ENCODE peak calls at places on chromosomes 16 and 17, in nine cellular contexts. B is psoas muscle, M is esophagus muscularis mucosa, D is cardiac fibroblast, P is fibroblast of lung, R is GM23338, V is adrenal gland, I is tibial artery, K is neural progenitor cell. A is an unnamed sample.

GRCh38 chr17:49843774-49844350 is 4.0 kb downstream of the TAC4 start:
- DNase-seq in B (no peak), M (no peak), D (peak; percentile 33), P (no peak), R (peak; percentile 71), V (no peak), I (no peak), K (peak; percentile 57), A (no peak)

GRCh38 chr16:78727536-78727935 is 628.1 kb downstream of the WWOX start:
- DNase-seq in B (no peak), M (no peak), D (no peak), P (no peak), R (peak; percentile 34), V (no peak), I (no peak), K (no peak), A (no peak)

GRCh38 chr16:67245674-67246080 is 1.6 kb downstream of the FHOD1 start:
- DNase-seq in B (no peak), M (no peak), D (no peak), P (no peak), R (no peak), V (no peak), I (no peak), K (no peak), A (no peak)

GRCh38 chr16:81711609-81712329 is 67.3 kb upstream of the PLCG2 start:
- DNase-seq in B (no peak), M (no peak), D (peak; percentile 94), P (peak; percentile 88), R (peak; percentile 58), V (peak; percentile 67), I (no peak), K (peak; percentile 57), A (no peak)

GRCh38 chr16:81668243-81669097 is 110.6 kb upstream of the PLCG2 start:
- DNase-seq in B (no peak), M (no peak), D (no peak), P (no peak), R (no peak), V (no peak), I (no peak), K (no peak), A (no peak)

GRCh38 chr17:80430446-80431245 is 15.7 kb downstream of the ENDOV start:
- DNase-seq in B (peak; percentile 50), M (no peak), D (no peak), P (no peak), R (no peak), V (no peak), I (no peak), K (no peak), A (no peak)

GRCh38 chr16:86664518-86665318 is 86.4 kb downstream of the FOXL1 start:
- DNase-seq in B (peak; percentile 64), M (no peak), D (peak; percentile 100), P (peak; percentile 96), R (no peak), V (no peak), I (no peak), K (no peak), A (no peak)

GRCh38 chr16:50198802-50199410 is 45.8 kb downstream of the TENT4B start:
- DNase-seq in B (no peak), M (no peak), D (no peak), P (no peak), R (no peak), V (no peak), I (no peak), K (no peak), A (no peak)

GRCh38 chr17:83171661-83172060 is 92.3 kb downstream of the METRNL start:
- DNase-seq in B (peak; percentile 59), M (peak; percentile 80), D (no peak), P (no peak), R (no peak), V (no peak), I (no peak), K (peak; percentile 19), A (no peak)

GRCh38 chr16:86389566-86390328 is 120.6 kb upstream of the FOXF1 start:
- DNase-seq in B (no peak), M (no peak), D (peak; percentile 42), P (peak; percentile 62), R (no peak), V (peak; percentile 40), I (no peak), K (no peak), A (no peak)

GRCh38 chr17:27635275-27635823 is 4.4 kb downstream of the LGALS9 start:
- DNase-seq in B (no peak), M (no peak), D (no peak), P (no peak), R (no peak), V (peak; percentile 47), I (peak; percentile 58), K (no peak), A (peak; percentile 64)

GRCh38 chr17:15966879-15967248 is 21.9 kb downstream of the ADORA2B start:
- DNase-seq in B (no peak), M (no peak), D (no peak), P (no peak), R (peak; percentile 80), V (no peak), I (no peak), K (peak; percentile 53), A (no peak)

GRCh38 chr17:51371732-51372151 is 111.4 kb downstream of the UTP18 start:
- DNase-seq in B (no peak), M (no peak), D (peak; percentile 71), P (peak; percentile 26), R (peak; percentile 87), V (peak; percentile 46), I (peak; percentile 28), K (peak; percentile 85), A (peak; percentile 54)

GRCh38 chr16:49875812-49876715 is 20.2 kb upstream of the ZNF423 start:
- DNase-seq in B (no peak), M (no peak), D (no peak), P (no peak), R (peak; percentile 57), V (no peak), I (no peak), K (peak; percentile 73), A (no peak)

GRCh38 chr17:60390881-60391418 is 983 bp downstream of the USP32 start:
- DNase-seq in B (peak; percentile 64), M (peak; percentile 92), D (peak; percentile 41), P (peak; percentile 39), R (no peak), V (peak; percentile 64), I (peak; percentile 28), K (peak; percentile 48), A (peak; percentile 44)

GRCh38 chr17:82881292-82881823 is 41.5 kb upstream of the ZNF750 start:
- DNase-seq in B (peak; percentile 19), M (no peak), D (no peak), P (no peak), R (no peak), V (no peak), I (no peak), K (no peak), A (no peak)

DNA sequence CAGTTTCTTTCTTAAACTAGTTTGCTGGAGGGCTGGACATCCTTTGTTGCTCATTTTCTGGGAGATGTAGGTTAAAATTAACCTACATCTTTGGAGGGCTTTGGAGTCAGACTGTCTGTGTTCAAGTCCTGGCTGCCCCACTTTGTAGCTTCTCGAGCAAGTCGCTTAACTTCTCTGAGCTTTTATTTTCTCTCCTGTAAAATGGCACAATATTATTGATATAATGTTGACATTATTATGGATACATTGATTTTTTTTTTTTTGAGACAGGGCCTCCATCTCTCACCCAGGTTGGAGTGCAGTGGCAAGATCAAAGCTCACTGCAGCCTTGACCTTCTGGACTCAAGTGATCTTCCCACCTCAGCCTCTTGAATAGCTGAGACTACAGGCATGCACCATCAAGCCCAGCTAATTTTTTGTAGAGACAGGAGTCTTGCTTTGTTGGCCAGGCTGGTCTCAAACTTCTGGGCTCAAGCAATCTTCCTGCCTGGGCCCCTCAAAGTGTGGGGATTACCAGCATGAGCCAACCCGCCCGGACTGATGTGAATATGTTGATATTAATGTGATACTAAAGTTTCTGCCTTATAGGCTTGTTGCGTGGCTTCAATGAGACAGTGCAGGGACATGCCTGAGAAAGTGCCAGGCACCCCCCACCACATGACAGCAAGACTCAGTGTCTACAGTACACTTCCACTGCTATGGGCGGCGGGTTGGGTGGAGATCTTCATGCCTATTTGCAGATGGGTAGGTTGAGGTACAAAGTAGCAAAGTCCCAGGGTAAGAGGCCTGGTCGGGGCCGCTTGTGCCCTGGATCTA is 31.6 kb upstream of the RMI2 start:
- DNase-seq in B (no peak), M (no peak), D (no peak), P (no peak), R (no peak), V (no peak), I (no peak), K (no peak), A (no peak)
- TF ChIP-seq CTCF in B (no peak), M (no peak), D (no peak), P (no peak), R (no peak), V (no peak), I (no peak), K (no peak), A (no peak)

GRCh38 chr16:19008245-19008644 is 24.5 kb downstream of the TMC7 start:
- DNase-seq in B (no peak), M (no peak), D (peak; percentile 70), P (peak; percentile 67), R (no peak), V (no peak), I (no peak), K (peak; percentile 25), A (no peak)
- TF ChIP-seq CTCF in B (no peak), M (no peak), D (no peak), P (no peak), R (no peak), V (no peak), I (no peak), K (no peak), A (no peak)

GRCh38 chr16:19991614-19992013 is 82.1 kb downstream of the GPR139 start:
- DNase-seq in B (no peak), M (no peak), D (no peak), P (no peak), R (peak; percentile 41), V (no peak), I (no peak), K (no peak), A (no peak)
- TF ChIP-seq CTCF in B (no peak), M (no peak), D (no peak), P (no peak), R (peak; percentile 47), V (no peak), I (no peak), K (no peak), A (no peak)

GRCh38 chr16:12625716-12626115 is 178.0 kb downstream of the CPPED1 start:
- DNase-seq in B (no peak), M (no peak), D (no peak), P (no peak), R (no peak), V (no peak), I (no peak), K (no peak), A (no peak)

GRCh38 chr16:12627394-12627793 is 176.3 kb downstream of the CPPED1 start:
- DNase-seq in B (no peak), M (no peak), D (no peak), P (no peak), R (no peak), V (no peak), I (no peak), K (no peak), A (no peak)

GRCh38 chr16:12628526-12628925 is 175.2 kb downstream of the CPPED1 start:
- DNase-seq in B (no peak), M (no peak), D (no peak), P (no peak), R (no peak), V (no peak), I (no peak), K (no peak), A (no peak)

GRCh38 chr16:12626411-12626810 is 177.3 kb downstream of the CPPED1 start:
- DNase-seq in B (no peak), M (no peak), D (no peak), P (no peak), R (no peak), V (no peak), I (no peak), K (no peak), A (no peak)

GRCh38 chr16:12625068-12625467 is 178.6 kb downstream of the CPPED1 start:
- DNase-seq in B (no peak), M (no peak), D (no peak), P (no peak), R (peak; percentile 16), V (no peak), I (no peak), K (no peak), A (no peak)
- TF ChIP-seq CTCF in B (no peak), M (no peak), D (no peak), P (no peak), R (peak; percentile 40), V (no peak), I (no peak), K (no peak), A (no peak)

A was measured in GM13976.